ENCODE peak calls at places on chromosomes 2 and 18, in ten cellular contexts. Y is CD4-positive, CD25-positive, alpha-beta regulatory T cell; N is AG04450; G is K562; T is left ventricle myocardium inferior; A is neural progenitor cell; I is right cardiac atrium; E is fibroblast of lung; C is GM23248; H is pancreas. D is an unnamed sample. For H3K9me3, the result is how much of the 10 kb centered on the place peaks cover.

GRCh38 chr2:144950874-144951560 is 431.1 kb upstream of the ZEB2 start:
- DNase-seq in Y (no peak), N (peak), G (no peak), T (no peak), A (no peak), I (no peak), E (peak), C (peak), H (no peak), D (peak)

GRCh38 chr18:50826027-50826426 is 6.2 kb upstream of the MRO start:
- DNase-seq in Y (no peak), N (no peak), G (no peak), T (no peak), A (no peak), I (no peak), E (no peak), C (no peak), H (no peak), D (no peak)

GRCh38 chr18:43277164-43277600 is at the start of gene SYT4:
- DNase-seq in Y (no peak), N (no peak), G (no peak), T (peak), A (peak), I (peak), E (peak), C (peak), H (peak), D (peak)

GRCh38 chr2:30412392-30413321 is 34.4 kb upstream of the LCLAT1 start:
- DNase-seq in Y (no peak), N (no peak), G (no peak), T (peak), A (no peak), I (peak), E (peak), C (no peak), H (peak), D (peak)

GRCh38 chr2:171792922-171793580 is 101.0 kb downstream of the SLC25A12 start:
- DNase-seq in Y (no peak), N (no peak), G (no peak), T (no peak), A (peak), I (no peak), E (no peak), C (no peak), H (no peak), D (no peak)

GRCh38 chr2:60463249-60463648 is 90.2 kb downstream of the BCL11A start:
- DNase-seq in Y (no peak), N (no peak), G (no peak), T (peak), A (no peak), I (peak), E (peak), C (peak), H (no peak), D (peak)

GRCh38 chr2:128414351-128414750 is 95.7 kb upstream of the HS6ST1 start:
- DNase-seq in Y (no peak), N (no peak), G (no peak), T (no peak), A (no peak), I (no peak), E (no peak), C (no peak), H (no peak), D (no peak)

GRCh38 chr2:236943841-236944513 is 141.7 kb upstream of the COPS8 start:
- DNase-seq in Y (no peak), N (no peak), G (no peak), T (no peak), A (no peak), I (no peak), E (no peak), C (no peak), H (no peak), D (no peak)

GRCh38 chr2:24448811-24449210 is 42.2 kb upstream of the NCOA1 start:
- DNase-seq in Y (no peak), N (no peak), G (no peak), T (no peak), A (no peak), I (no peak), E (no peak), C (no peak), H (no peak), D (no peak)

GRCh38 chr2:166867874-166868514 is 20.3 kb upstream of the XIRP2 start:
- DNase-seq in Y (no peak), N (no peak), G (no peak), T (no peak), A (peak), I (no peak), E (no peak), C (no peak), H (no peak), D (no peak)

GRCh38 chr2:98910349-98911125 is 25.5 kb downstream of the CRACDL start:
- DNase-seq in Y (no peak), N (no peak), G (no peak), T (no peak), A (no peak), I (no peak), E (no peak), C (no peak), H (no peak), D (no peak)

GRCh38 chr2:123512547-123512946 is 512.5 kb upstream of the CNTNAP5 start:
- DNase-seq in Y (no peak), N (no peak), G (no peak), T (no peak), A (no peak), I (no peak), E (no peak), C (no peak), H (no peak), D (no peak)

GRCh38 chr2:123514808-123515207 is 510.3 kb upstream of the CNTNAP5 start:
- DNase-seq in Y (no peak), N (no peak), G (no peak), T (no peak), A (peak), I (no peak), E (no peak), C (no peak), H (no peak), D (no peak)

GRCh38 chr2:123521868-123522267 is 503.2 kb upstream of the CNTNAP5 start:
- DNase-seq in Y (no peak), N (no peak), G (no peak), T (no peak), A (no peak), I (no peak), E (no peak), C (no peak), H (no peak), D (no peak)

GRCh38 chr2:123513351-123513750 is 511.7 kb upstream of the CNTNAP5 start:
- DNase-seq in Y (no peak), N (no peak), G (no peak), T (no peak), A (no peak), I (no peak), E (peak), C (no peak), H (no peak), D (peak)

GRCh38 chr2:123518387-123518786 is 506.7 kb upstream of the CNTNAP5 start:
- DNase-seq in Y (no peak), N (no peak), G (no peak), T (no peak), A (no peak), I (no peak), E (peak), C (peak), H (no peak), D (no peak)
- H3K9me3 ChIP-seq in Y (under half), N (under half), G (under half), T (under half), A (under half), I (under half), E (under half), C (under half), H (under half), D (under half)

GRCh38 chr2:204663816-204664421 is 118.6 kb downstream of the PARD3B start:
- DNase-seq in Y (no peak), N (no peak), G (no peak), T (no peak), A (no peak), I (no peak), E (no peak), C (no peak), H (no peak), D (no peak)
- H3K9me3 ChIP-seq in Y (under half), N (under half), G (under half), T (under half), A (under half), I (under half), E (under half), C (under half), H (under half), D (under half)

GRCh38 chr2:52312488-52312887 is 1280.6 kb upstream of the NRXN1 start:
- DNase-seq in Y (no peak), N (no peak), G (no peak), T (no peak), A (no peak), I (no peak), E (no peak), C (no peak), H (no peak), D (no peak)
- H3K9me3 ChIP-seq in Y (under half), N (under half), G (under half), T (under half), A (under half), I (under half), E (under half), C (under half), H (under half), D (under half)

DNA sequence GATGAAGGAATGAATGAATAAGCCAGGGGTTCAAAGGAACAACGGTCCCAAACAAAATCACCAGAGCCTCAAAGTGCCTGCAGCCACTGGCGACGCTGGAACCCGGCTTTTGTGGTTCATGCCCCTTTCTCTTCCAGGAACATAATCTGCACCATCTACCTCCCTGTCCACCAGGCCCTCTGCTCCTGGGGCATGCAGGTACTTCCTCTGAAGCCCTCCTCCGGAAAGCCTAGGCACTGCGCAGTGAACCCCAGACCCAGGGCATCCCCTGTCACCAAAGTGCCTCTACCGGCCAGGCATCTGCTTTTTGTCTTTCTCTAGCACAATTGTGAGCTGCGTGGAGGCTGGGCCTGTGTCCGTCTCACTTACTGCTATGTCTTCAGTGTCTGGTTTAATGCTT is 98.6 kb upstream of the TMEM200C start:
- DNase-seq in Y (no peak), N (no peak), G (no peak), T (no peak), A (no peak), I (no peak), E (no peak), C (no peak), H (no peak), D (no peak)
- H3K9me3 ChIP-seq in Y (under half), N (under half), G (under half), T (under half), A (under half), I (under half), E (under half), C (under half), H (under half), D (under half)